ENCODE peak calls at places on chromosomes 2 and 18, in six cellular contexts. E, D, R, G, L and N are unnamed samples.

GRCh38 chr18:59610546-59611140 is 86.6 kb downstream of the CCBE1 start:
- DNase-seq in E (no peak), D (no peak), R (no peak), G (no peak), L (no peak), N (no peak)

GRCh38 chr2:19363474-19363778 is 5.0 kb upstream of the OSR1 start:
- DNase-seq in E (no peak), D (no peak), R (no peak), G (no peak), L (no peak), N (no peak)

GRCh38 chr2:4828682-4829374 is 863.4 kb upstream of the SOX11 start:
- DNase-seq in E (no peak), D (no peak), R (no peak), G (no peak), L (no peak), N (no peak)

GRCh38 chr18:4586729-4587128 is 131.6 kb upstream of the DLGAP1 start:
- DNase-seq in E (no peak), D (no peak), R (no peak), G (no peak), L (no peak), N (no peak)

GRCh38 chr2:237752761-237753165 is 45.8 kb upstream of the RBM44 start:
- DNase-seq in E (no peak), D (no peak), R (no peak), G (no peak), L (peak), N (no peak)

GRCh38 chr2:231318954-231319353 is 76.6 kb upstream of the B3GNT7 start:
- DNase-seq in E (no peak), D (no peak), R (no peak), G (no peak), L (no peak), N (no peak)

GRCh38 chr2:237195396-237196119 is 109.9 kb downstream of the COPS8 start:
- DNase-seq in E (no peak), D (no peak), R (no peak), G (no peak), L (no peak), N (no peak)

GRCh38 chr2:138421315-138421970 is 80.1 kb upstream of the SPOPL start:
- DNase-seq in E (peak), D (peak), R (peak), G (no peak), L (no peak), N (no peak)

GRCh38 chr2:7458066-7458465 is 540.9 kb downstream of the RNF144A start:
- DNase-seq in E (no peak), D (no peak), R (no peak), G (no peak), L (no peak), N (no peak)

DNA sequence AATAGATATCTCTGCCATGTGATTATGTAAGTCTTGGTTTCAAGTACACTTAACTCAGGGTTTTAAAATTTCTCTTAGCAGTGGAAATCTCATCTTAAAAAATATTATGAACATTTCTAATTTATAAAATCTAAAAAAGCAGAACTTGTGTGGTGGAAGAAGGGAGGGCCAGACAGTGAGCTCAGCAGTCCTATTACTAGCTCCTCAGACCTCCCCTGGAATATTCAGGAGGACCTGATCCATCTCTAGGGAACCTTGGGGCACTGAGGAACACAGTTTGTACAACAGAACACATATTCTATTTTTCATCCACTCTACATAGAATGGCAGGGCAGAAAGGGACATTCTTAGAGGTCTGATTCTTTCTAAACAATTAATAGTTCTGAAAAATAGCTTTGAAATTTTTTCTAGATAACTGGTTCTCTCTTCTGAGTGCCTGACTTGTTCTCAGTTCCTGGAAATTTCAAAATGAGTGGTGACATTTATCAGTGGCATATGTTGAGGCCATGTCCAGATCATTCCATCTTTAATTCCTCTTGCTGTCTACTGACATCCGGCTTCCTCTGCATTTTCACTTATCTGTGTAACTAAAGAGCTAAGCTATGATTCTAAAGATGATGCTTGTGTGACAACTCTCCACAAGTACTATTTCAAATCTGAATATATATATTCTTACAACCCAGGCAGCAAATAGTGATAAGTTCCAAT is 8.2 kb upstream of the MAP4K4 start:
- DNase-seq in E (no peak), D (no peak), R (no peak), G (no peak), L (no peak), N (no peak)
- TF ChIP-seq MYC in E (no peak), D (no peak), R (no peak), G (no peak), L (no peak), N (no peak)

GRCh38 chr2:10331702-10332401 is 29.1 kb downstream of the HPCAL1 start:
- DNase-seq in E (no peak), D (no peak), R (no peak), G (no peak), L (peak), N (peak)
- TF ChIP-seq POLR2A in E (no peak), D (no peak), R (no peak), G (no peak), L (no peak), N (no peak)

DNA sequence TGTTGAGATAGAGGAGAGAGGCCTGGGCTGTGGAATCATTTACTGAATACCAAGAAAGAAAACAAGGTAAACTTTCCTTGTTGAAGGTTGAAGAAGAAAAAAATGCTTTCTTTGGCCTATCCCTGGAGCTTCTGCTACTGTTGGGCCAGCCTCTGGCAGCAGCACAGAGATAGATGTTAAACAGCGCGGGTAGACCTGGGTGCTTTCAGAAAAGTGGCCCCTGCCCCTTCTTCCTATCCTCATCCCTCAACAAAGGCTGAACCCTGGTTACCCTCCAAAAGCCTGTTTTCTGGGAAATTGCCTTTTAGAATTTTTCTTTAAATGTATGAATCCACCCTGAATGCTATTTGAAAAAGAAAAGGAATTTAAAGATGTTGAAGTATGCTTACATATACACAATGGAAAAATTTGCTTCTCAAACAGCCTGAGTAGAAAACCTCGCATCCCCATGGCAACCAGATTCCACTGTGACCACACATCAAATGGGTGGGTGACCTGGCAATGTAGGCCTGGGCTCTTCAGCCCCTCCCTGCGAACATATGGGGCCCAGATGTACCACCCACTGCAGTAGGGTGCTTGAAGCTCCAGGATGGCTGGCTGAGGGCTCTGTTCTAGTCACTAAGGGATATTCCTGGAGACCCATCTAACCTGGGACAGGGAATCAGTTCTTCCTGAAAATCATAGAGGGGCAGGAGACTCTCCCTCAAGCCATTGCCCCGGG is 23.4 kb upstream of the CHRNA1 start:
- DNase-seq in E (peak), D (no peak), R (peak), G (no peak), L (no peak), N (no peak)
- TF ChIP-seq MYC in E (no peak), D (no peak), R (no peak), G (no peak), L (no peak), N (no peak)

GRCh38 chr2:88018969-88019368 is 2.6 kb upstream of the RNU2-63P start:
- DNase-seq in E (no peak), D (no peak), R (no peak), G (no peak), L (no peak), N (no peak)

GRCh38 chr2:88011011-88011410 is 5.3 kb downstream of the RNU2-63P start:
- DNase-seq in E (no peak), D (no peak), R (no peak), G (no peak), L (no peak), N (no peak)

GRCh38 chr2:88016948-88017779 is 817 bp upstream of the RNU2-63P start:
- DNase-seq in E (no peak), D (peak), R (peak), G (peak), L (peak), N (peak)

GRCh38 chr2:88019985-88020384 is 3.6 kb upstream of the RNU2-63P start:
- DNase-seq in E (no peak), D (no peak), R (no peak), G (no peak), L (no peak), N (no peak)

DNA sequence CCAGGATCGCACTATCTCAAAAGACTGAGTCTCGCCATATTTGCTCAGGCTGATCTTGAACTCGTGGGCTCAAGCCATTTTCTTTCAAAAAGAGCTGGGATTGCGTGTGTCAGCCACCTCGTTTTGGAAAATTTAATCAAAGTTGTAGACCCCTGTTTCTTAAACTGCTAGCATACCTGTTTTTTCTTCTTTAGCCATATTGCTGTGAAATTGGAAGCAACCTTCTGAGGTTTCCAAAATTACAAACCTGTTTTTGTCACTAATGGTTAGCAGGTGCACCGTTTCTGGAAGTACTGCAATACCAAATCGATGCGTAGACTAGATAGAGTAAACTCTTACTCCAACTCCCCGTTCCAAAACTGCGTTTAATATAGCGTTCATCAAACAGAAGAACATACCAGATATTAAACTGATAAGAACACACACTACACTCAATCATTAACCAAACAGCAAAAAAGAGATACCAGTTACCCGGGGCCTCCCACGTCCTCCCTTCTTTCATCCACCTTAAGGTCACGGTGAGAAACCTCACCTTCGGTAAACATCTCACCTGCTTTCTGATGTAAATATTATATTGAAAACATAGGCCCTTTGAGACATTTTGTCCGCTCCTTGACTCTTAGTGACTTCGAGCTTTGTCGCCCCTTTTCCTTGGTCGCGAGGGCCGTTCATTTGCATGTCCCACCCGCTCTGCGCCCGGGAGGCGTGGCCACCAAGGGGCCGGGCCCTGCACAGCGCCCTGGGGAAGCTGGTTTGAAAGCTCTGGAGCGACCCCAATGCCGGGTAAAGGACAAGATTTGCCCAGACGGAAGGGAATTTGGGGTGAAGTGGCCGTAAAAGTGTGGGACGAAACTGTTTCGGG is at the start of gene RNU2-63P:
- DNase-seq in E (peak), D (peak), R (peak), G (peak), L (peak), N (peak)
- TF ChIP-seq POLR2A in E (peak), D (peak), R (peak), G (peak), L (peak), N (peak)

GRCh38 chr18:58230438-58231179 is 186.6 kb downstream of the NEDD4L start:
- DNase-seq in E (no peak), D (no peak), R (no peak), G (no peak), L (no peak), N (no peak)

GRCh38 chr18:58234359-58234741 is 190.3 kb downstream of the NEDD4L start:
- DNase-seq in E (no peak), D (no peak), R (no peak), G (no peak), L (no peak), N (no peak)

GRCh38 chr18:58232674-58233073 is 188.6 kb downstream of the NEDD4L start:
- DNase-seq in E (no peak), D (no peak), R (peak), G (no peak), L (no peak), N (no peak)

GRCh38 chr18:58229162-58229561 is 185.1 kb downstream of the NEDD4L start:
- DNase-seq in E (no peak), D (no peak), R (no peak), G (no peak), L (no peak), N (no peak)

DNA sequence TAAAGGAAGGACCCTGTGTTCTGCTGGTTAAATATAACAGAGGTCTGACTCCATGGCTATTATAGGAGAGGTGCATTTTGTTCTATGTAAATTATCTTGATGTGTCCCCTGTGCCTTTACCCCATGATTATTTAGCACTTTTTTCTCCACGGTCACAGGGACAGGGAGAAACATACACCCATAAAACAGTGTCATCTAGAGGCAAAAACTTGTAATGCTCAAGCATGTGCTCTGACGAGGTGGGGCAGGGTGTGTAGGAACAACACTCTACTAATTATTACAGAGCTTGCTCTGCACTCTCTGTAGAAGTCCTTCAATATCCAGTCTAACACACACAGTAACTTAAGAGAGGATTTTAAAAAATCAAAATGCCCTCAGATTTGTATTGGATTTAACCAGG is 187.9 kb downstream of the NEDD4L start:
- DNase-seq in E (peak), D (peak), R (peak), G (peak), L (no peak), N (peak)
- TF ChIP-seq MYC in E (no peak), D (no peak), R (no peak), G (peak), L (no peak), N (no peak)

GRCh38 chr2:216220976-216221375 is 111.8 kb downstream of the XRCC5 start:
- DNase-seq in E (no peak), D (no peak), R (no peak), G (no peak), L (no peak), N (no peak)

GRCh38 chr2:216221806-216222205 is 112.7 kb downstream of the XRCC5 start:
- DNase-seq in E (peak), D (no peak), R (peak), G (no peak), L (no peak), N (peak)

GRCh38 chr2:216219866-216220265 is 110.7 kb downstream of the XRCC5 start:
- DNase-seq in E (no peak), D (no peak), R (no peak), G (no peak), L (no peak), N (no peak)

GRCh38 chr2:216217904-216218260 is 108.7 kb downstream of the XRCC5 start:
- DNase-seq in E (no peak), D (no peak), R (no peak), G (no peak), L (no peak), N (no peak)

GRCh38 chr2:216222650-216223352 is 113.7 kb downstream of the XRCC5 start:
- DNase-seq in E (peak), D (no peak), R (no peak), G (no peak), L (peak), N (peak)
- TF ChIP-seq POLR2A in E (no peak), D (no peak), R (no peak), G (no peak), L (no peak), N (no peak)

GRCh38 chr2:39488450-39488849 is 51.4 kb upstream of the MAP4K3 start:
- DNase-seq in E (peak), D (no peak), R (peak), G (no peak), L (no peak), N (peak)
- TF ChIP-seq MYC in E (peak), D (no peak), R (no peak), G (no peak), L (no peak), N (no peak)

GRCh38 chr18:48951448-48952286 is 902 bp upstream of the SMAD7 start:
- DNase-seq in E (peak), D (no peak), R (peak), G (peak), L (no peak), N (peak)
- TF ChIP-seq POLR2A in E (peak), D (peak), R (no peak), G (no peak), L (peak), N (peak)

GRCh38 chr2:122417114-122417513 is 661.7 kb downstream of the TSN start:
- DNase-seq in E (no peak), D (no peak), R (no peak), G (no peak), L (no peak), N (no peak)
- TF ChIP-seq MYC in E (no peak), D (no peak), R (no peak), G (no peak), L (no peak), N (no peak)

GRCh38 chr2:217954971-217955740 is 47.6 kb downstream of the TNS1 start:
- DNase-seq in E (no peak), D (no peak), R (no peak), G (no peak), L (no peak), N (no peak)

GRCh38 chr2:217958206-217958888 is 44.4 kb downstream of the TNS1 start:
- DNase-seq in E (no peak), D (no peak), R (no peak), G (no peak), L (no peak), N (no peak)

GRCh38 chr2:217955881-217956493 is 46.8 kb downstream of the TNS1 start:
- DNase-seq in E (no peak), D (no peak), R (no peak), G (no peak), L (no peak), N (no peak)

GRCh38 chr2:217958889-217959235 is 43.9 kb downstream of the TNS1 start:
- DNase-seq in E (no peak), D (no peak), R (no peak), G (no peak), L (no peak), N (no peak)

DNA sequence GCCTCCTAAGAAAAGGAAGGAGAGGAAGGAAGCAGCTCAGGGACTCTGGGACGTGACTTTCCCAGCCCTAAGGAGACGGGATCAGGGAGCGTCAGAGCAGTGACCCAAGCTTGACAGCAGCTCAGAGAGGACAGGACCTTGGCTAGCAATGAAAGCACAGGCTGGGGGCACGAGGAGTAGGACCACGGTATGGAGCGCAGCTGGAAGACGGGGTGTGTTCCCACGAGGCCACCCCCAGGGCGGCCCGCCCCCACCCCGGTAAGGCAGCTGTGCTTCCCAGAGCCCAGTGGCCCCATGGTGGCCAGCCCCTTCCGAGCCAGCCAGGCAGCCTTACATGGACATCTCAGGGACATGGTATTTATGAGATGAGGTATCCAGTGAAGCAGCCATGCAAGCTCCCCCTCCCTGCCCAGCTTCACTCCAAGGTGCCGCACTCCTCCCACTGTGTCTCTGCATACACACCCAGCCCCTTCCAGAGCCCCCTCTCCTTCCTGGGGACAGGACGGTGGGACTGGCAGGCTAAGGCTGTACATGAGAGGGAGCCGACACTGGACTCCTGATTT is 45.8 kb downstream of the TNS1 start:
- DNase-seq in E (no peak), D (no peak), R (no peak), G (no peak), L (no peak), N (no peak)
- TF ChIP-seq POLR2A in E (no peak), D (no peak), R (no peak), G (no peak), L (no peak), N (no peak)